ENCODE peak calls at places on chromosome 14, in five cellular contexts. One of them, this sample, is unnamed.
A peak's percentile ranks its signal among the peaks of the same experiment; 100 is the strongest.

GRCh38 chr14:90344920-90345557 is 13.3 kb upstream of the NRDE2 start:
- DNase-seq in memory B cell: no peak
- DNase-seq in nephron progenitor cell: no peak
- DNase-seq in sciatic nerve: no peak
- DNase-seq in stimulated activated CD8-positive, alpha-beta memory T cell treated with anti-CD3 and anti-CD28 coated beads, Interleukin-2, amount 100 ng/mL, for 1 hour: no peak
- DNase-seq in this sample: no peak

GRCh38 chr14:46571970-46572369 is 79.6 kb downstream of the RPL10L start:
- DNase-seq in memory B cell: no peak
- DNase-seq in nephron progenitor cell: no peak
- DNase-seq in sciatic nerve: no peak
- DNase-seq in stimulated activated CD8-positive, alpha-beta memory T cell treated with anti-CD3 and anti-CD28 coated beads, Interleukin-2, amount 100 ng/mL, for 1 hour: no peak
- DNase-seq in this sample: peak; percentile 62

GRCh38 chr14:73492661-73493060 is 1.9 kb downstream of the RIOX1 start:
- DNase-seq in memory B cell: no peak
- DNase-seq in nephron progenitor cell: no peak
- DNase-seq in sciatic nerve: no peak
- DNase-seq in stimulated activated CD8-positive, alpha-beta memory T cell treated with anti-CD3 and anti-CD28 coated beads, Interleukin-2, amount 100 ng/mL, for 1 hour: no peak
- DNase-seq in this sample: no peak

GRCh38 chr14:104699426-104699748 is 10.0 kb downstream of the INF2 start:
- DNase-seq in memory B cell: no peak
- DNase-seq in nephron progenitor cell: no peak
- DNase-seq in sciatic nerve: no peak
- DNase-seq in stimulated activated CD8-positive, alpha-beta memory T cell treated with anti-CD3 and anti-CD28 coated beads, Interleukin-2, amount 100 ng/mL, for 1 hour: no peak
- DNase-seq in this sample: no peak

GRCh38 chr14:71733210-71733883 is 198.9 kb upstream of the RGS6 start:
- DNase-seq in memory B cell: no peak
- DNase-seq in nephron progenitor cell: no peak
- DNase-seq in sciatic nerve: no peak
- DNase-seq in stimulated activated CD8-positive, alpha-beta memory T cell treated with anti-CD3 and anti-CD28 coated beads, Interleukin-2, amount 100 ng/mL, for 1 hour: no peak
- DNase-seq in this sample: no peak

GRCh38 chr14:91896419-91896818 is 29.1 kb upstream of the TC2N start:
- DNase-seq in memory B cell: no peak
- DNase-seq in nephron progenitor cell: no peak
- DNase-seq in sciatic nerve: no peak
- DNase-seq in stimulated activated CD8-positive, alpha-beta memory T cell treated with anti-CD3 and anti-CD28 coated beads, Interleukin-2, amount 100 ng/mL, for 1 hour: no peak
- DNase-seq in this sample: no peak

GRCh38 chr14:24334431-24335271 is at the start of gene ADCY4:
- DNase-seq in memory B cell: peak; percentile 57
- DNase-seq in nephron progenitor cell: peak; percentile 60
- DNase-seq in sciatic nerve: no peak
- DNase-seq in stimulated activated CD8-positive, alpha-beta memory T cell treated with anti-CD3 and anti-CD28 coated beads, Interleukin-2, amount 100 ng/mL, for 1 hour: no peak
- DNase-seq in this sample: no peak

GRCh38 chr14:101544550-101544949 is 16.7 kb upstream of the DIO3 start:
- DNase-seq in memory B cell: no peak
- DNase-seq in nephron progenitor cell: no peak
- DNase-seq in sciatic nerve: no peak
- DNase-seq in stimulated activated CD8-positive, alpha-beta memory T cell treated with anti-CD3 and anti-CD28 coated beads, Interleukin-2, amount 100 ng/mL, for 1 hour: no peak
- DNase-seq in this sample: no peak

GRCh38 chr14:77889971-77890442 is 90.1 kb downstream of the ADCK1 start:
- DNase-seq in memory B cell: no peak
- DNase-seq in nephron progenitor cell: no peak
- DNase-seq in sciatic nerve: no peak
- DNase-seq in stimulated activated CD8-positive, alpha-beta memory T cell treated with anti-CD3 and anti-CD28 coated beads, Interleukin-2, amount 100 ng/mL, for 1 hour: no peak
- DNase-seq in this sample: peak; percentile 44

GRCh38 chr14:77041837-77042557 is 13.5 kb upstream of the IRF2BPL start:
- DNase-seq in memory B cell: no peak
- DNase-seq in nephron progenitor cell: no peak
- DNase-seq in sciatic nerve: no peak
- DNase-seq in stimulated activated CD8-positive, alpha-beta memory T cell treated with anti-CD3 and anti-CD28 coated beads, Interleukin-2, amount 100 ng/mL, for 1 hour: no peak
- DNase-seq in this sample: no peak

GRCh38 chr14:102878174-102878969 is 44.1 kb upstream of the AMN start:
- DNase-seq in memory B cell: no peak
- DNase-seq in nephron progenitor cell: no peak
- DNase-seq in sciatic nerve: no peak
- DNase-seq in stimulated activated CD8-positive, alpha-beta memory T cell treated with anti-CD3 and anti-CD28 coated beads, Interleukin-2, amount 100 ng/mL, for 1 hour: no peak
- DNase-seq in this sample: no peak

GRCh38 chr14:75048101-75048500 is 3.2 kb downstream of the MLH3 start:
- DNase-seq in memory B cell: no peak
- DNase-seq in nephron progenitor cell: no peak
- DNase-seq in sciatic nerve: no peak
- DNase-seq in stimulated activated CD8-positive, alpha-beta memory T cell treated with anti-CD3 and anti-CD28 coated beads, Interleukin-2, amount 100 ng/mL, for 1 hour: no peak
- DNase-seq in this sample: no peak

GRCh38 chr14:91261115-91261514 is 16.6 kb upstream of the GPR68 start:
- DNase-seq in memory B cell: no peak
- DNase-seq in nephron progenitor cell: no peak
- DNase-seq in sciatic nerve: no peak
- DNase-seq in stimulated activated CD8-positive, alpha-beta memory T cell treated with anti-CD3 and anti-CD28 coated beads, Interleukin-2, amount 100 ng/mL, for 1 hour: no peak
- DNase-seq in this sample: no peak

GRCh38 chr14:98704441-98704840 is 567.6 kb downstream of the BCL11B start:
- DNase-seq in memory B cell: no peak
- DNase-seq in nephron progenitor cell: no peak
- DNase-seq in sciatic nerve: no peak
- DNase-seq in stimulated activated CD8-positive, alpha-beta memory T cell treated with anti-CD3 and anti-CD28 coated beads, Interleukin-2, amount 100 ng/mL, for 1 hour: peak; percentile 4
- DNase-seq in this sample: no peak

GRCh38 chr14:103428732-103429556 is 43.7 kb downstream of the MARK3 start:
- DNase-seq in memory B cell: no peak
- DNase-seq in nephron progenitor cell: no peak
- DNase-seq in sciatic nerve: no peak
- DNase-seq in stimulated activated CD8-positive, alpha-beta memory T cell treated with anti-CD3 and anti-CD28 coated beads, Interleukin-2, amount 100 ng/mL, for 1 hour: no peak
- DNase-seq in this sample: no peak

GRCh38 chr14:56796259-56796658 is 14.0 kb downstream of the OTX2 start:
- DNase-seq in memory B cell: no peak
- DNase-seq in nephron progenitor cell: no peak
- DNase-seq in sciatic nerve: no peak
- DNase-seq in stimulated activated CD8-positive, alpha-beta memory T cell treated with anti-CD3 and anti-CD28 coated beads, Interleukin-2, amount 100 ng/mL, for 1 hour: no peak
- DNase-seq in this sample: no peak

This sample was measured in foreskin melanocyte.